ENCODE peak calls at places on chromosomes 7 and 10, in four cellular contexts. L is activated CD4-positive, alpha-beta T cell treated with anti-CD3 and anti-CD28 coated beads, Interleukin-2, amount 50 U/mL, for 1 hour; T is fibroblast of lung; C is epithelial cell of esophagus. D is an unnamed sample.
A peak's percentile ranks its signal among the peaks of the same experiment; 100 is the strongest.

GRCh38 chr10:97782455-97783228 is 10.8 kb upstream of the SFRP5 start:
- DNase-seq in C (no peak), L (no peak), T (no peak), D (no peak)

GRCh38 chr10:121154846-121155245 is 303.7 kb downstream of the WDR11 start:
- DNase-seq in L (no peak), C (peak; percentile 93), T (no peak), D (peak; percentile 79)

GRCh38 chr10:49254556-49255318 is 44.2 kb upstream of the C10orf71 start:
- DNase-seq in L (no peak), T (no peak), C (no peak), D (no peak)

GRCh38 chr7:34277016-34277800 is 371.9 kb downstream of the BMPER start:
- DNase-seq in L (no peak), T (no peak), C (peak; percentile 43), D (no peak)

GRCh38 chr10:121891103-121891502 is 36.7 kb downstream of the ATE1 start:
- DNase-seq in L (no peak), C (no peak), T (no peak), D (no peak)

GRCh38 chr7:105187302-105188169 is 173.5 kb downstream of the KMT2E start:
- DNase-seq in T (no peak), C (peak; percentile 83), L (no peak), D (peak; percentile 72)

GRCh38 chr7:27873981-27874957 is 134.3 kb downstream of the TAX1BP1 start:
- DNase-seq in T (peak; percentile 34), L (no peak), C (no peak), D (no peak)

GRCh38 chr7:121081327-121081936 is 92.9 kb downstream of the CPED1 start:
- DNase-seq in T (peak; percentile 93), L (no peak), C (peak; percentile 73), D (peak; percentile 41)

GRCh38 chr10:70267161-70267933 is 16.5 kb downstream of the NPFFR1 start:
- DNase-seq in T (peak; percentile 98), L (no peak), C (peak; percentile 97), D (peak; percentile 92)

GRCh38 chr10:24456319-24456718 is 247.4 kb downstream of the KIAA1217 start:
- DNase-seq in T (peak; percentile 90), L (no peak), C (peak; percentile 98), D (peak; percentile 95)

GRCh38 chr7:135490783-135491182 is 19.1 kb downstream of the CNOT4 start:
- DNase-seq in T (peak; percentile 15), L (no peak), C (peak; percentile 64), D (peak; percentile 51)

GRCh38 chr10:29960261-29960660 is 99.1 kb downstream of the JCAD start:
- DNase-seq in T (no peak), L (no peak), C (no peak), D (no peak)

GRCh38 chr7:92881091-92881485 is 44.7 kb upstream of the CDK6 start:
- DNase-seq in T (no peak), C (no peak), L (no peak), D (no peak)

GRCh38 chr10:21959998-21960397 is 43.5 kb downstream of the DNAJC1 start:
- DNase-seq in L (no peak), T (no peak), C (no peak), D (no peak)

GRCh38 chr7:24709051-24709450 is 48.2 kb downstream of the GSDME start:
- DNase-seq in C (no peak), T (no peak), L (no peak), D (no peak)

GRCh38 chr7:100122067-100122466 is 2.6 kb downstream of the CNPY4 start:
- DNase-seq in T (no peak), L (no peak), C (peak; percentile 46), D (no peak)

GRCh38 chr10:4670737-4671136 is 155.3 kb upstream of the AKR1E2 start:
- DNase-seq in C (peak; percentile 89), T (no peak), L (no peak), D (peak; percentile 89)

GRCh38 chr7:124276005-124276606 is 243.2 kb upstream of the TMEM229A start:
- DNase-seq in L (no peak), T (peak; percentile 17), C (peak; percentile 51), D (peak; percentile 13)

GRCh38 chr10:114174462-114175190 is 623 bp upstream of the CCDC186 start:
- DNase-seq in C (peak; percentile 79), T (peak; percentile 69), L (no peak), D (peak; percentile 62)

GRCh38 chr10:88330174-88330573 is 252.9 kb downstream of the RNLS start:
- DNase-seq in C (no peak), L (no peak), T (no peak), D (no peak)

GRCh38 chr10:34758447-34758996 is 56.6 kb downstream of the PARD3 start:
- DNase-seq in C (peak; percentile 95), L (no peak), T (peak; percentile 81), D (peak; percentile 97)

GRCh38 chr10:122192142-122192541 is 79.0 kb upstream of the BTBD16 start:
- DNase-seq in L (no peak), C (no peak), T (no peak), D (no peak)

GRCh38 chr7:135386181-135386580 is 123.7 kb downstream of the CNOT4 start:
- DNase-seq in T (no peak), C (no peak), L (no peak), D (no peak)

GRCh38 chr7:12303507-12303906 is 92.4 kb downstream of the TMEM106B start:
- DNase-seq in C (peak; percentile 40), T (no peak), L (no peak), D (peak; percentile 26)

GRCh38 chr7:2798669-2799068 is 45.4 kb downstream of the GNA12 start:
- DNase-seq in T (no peak), C (no peak), L (no peak), D (no peak)

GRCh38 chr7:105267244-105267643 is 121.5 kb downstream of the SRPK2 start:
- DNase-seq in T (no peak), L (no peak), C (no peak), D (no peak)

GRCh38 chr10:84987039-84987438 is 658.6 kb downstream of the CCSER2 start:
- DNase-seq in C (no peak), L (no peak), T (no peak), D (no peak)

GRCh38 chr7:129072410-129073063 is 17.6 kb upstream of the TNPO3 start:
- DNase-seq in L (no peak), C (no peak), T (no peak), D (no peak)

GRCh38 chr10:5666324-5667220 is at the start of gene ASB13:
- DNase-seq in C (peak; percentile 59), L (peak; percentile 20), T (peak; percentile 39), D (peak; percentile 12)

GRCh38 chr10:91188889-91189288 is 31.6 kb upstream of the PCGF5 start:
- DNase-seq in L (no peak), T (no peak), C (peak; percentile 59), D (no peak)

GRCh38 chr7:43114451-43114765 is 2.0 kb downstream of the HECW1 start:
- DNase-seq in T (no peak), C (no peak), L (no peak), D (no peak)

GRCh38 chr10:13820591-13821377 is 234.0 kb downstream of the PRPF18 start:
- DNase-seq in T (no peak), C (no peak), L (no peak), D (no peak)

GRCh38 chr7:77674878-77675277 is 21.4 kb upstream of the RSBN1L start:
- DNase-seq in T (no peak), C (peak; percentile 95), L (no peak), D (peak; percentile 83)

GRCh38 chr10:32237644-32238345 is 109.2 kb downstream of the EPC1 start:
- DNase-seq in L (no peak), C (peak; percentile 61), T (peak; percentile 40), D (peak; percentile 87)

D was measured in foreskin keratinocyte.